ENCODE peak calls at places on chromosomes 6 and 20, in five cellular contexts. One of them, this sample, is unnamed.

GRCh38 chr20:54044156-54044555 is 26.2 kb downstream of the BCAS1 start:
- DNase-seq in NCI-H1417: no peak
- DNase-seq in SW 1271: no peak
- DNase-seq in NCI-H345: no peak
- DNase-seq in iris pigment epithelial cell: peak
- DNase-seq in this sample: no peak

GRCh38 chr6:11389977-11390376 is 147.6 kb upstream of the TMEM170B start:
- DNase-seq in NCI-H1417: no peak
- DNase-seq in SW 1271: no peak
- DNase-seq in NCI-H345: no peak
- DNase-seq in iris pigment epithelial cell: no peak
- DNase-seq in this sample: no peak

GRCh38 chr20:58677205-58677604 is 15.4 kb upstream of the NPEPL1 start:
- DNase-seq in NCI-H1417: no peak
- DNase-seq in SW 1271: no peak
- DNase-seq in NCI-H345: no peak
- DNase-seq in iris pigment epithelial cell: no peak
- DNase-seq in this sample: no peak

GRCh38 chr6:38080349-38080748 is 260.8 kb downstream of the ZFAND3 start:
- DNase-seq in NCI-H1417: no peak
- DNase-seq in SW 1271: no peak
- DNase-seq in NCI-H345: no peak
- DNase-seq in iris pigment epithelial cell: peak
- DNase-seq in this sample: no peak

GRCh38 chr6:45605971-45606370 is 228.2 kb upstream of the SUPT3H start:
- DNase-seq in NCI-H1417: no peak
- DNase-seq in SW 1271: no peak
- DNase-seq in NCI-H345: no peak
- DNase-seq in iris pigment epithelial cell: peak
- DNase-seq in this sample: no peak

GRCh38 chr6:160831751-160832150 is 129.7 kb downstream of the PLG start:
- DNase-seq in NCI-H1417: no peak
- DNase-seq in SW 1271: no peak
- DNase-seq in NCI-H345: no peak
- DNase-seq in iris pigment epithelial cell: no peak
- DNase-seq in this sample: no peak

GRCh38 chr20:16761305-16761829 is 13.2 kb downstream of the OTOR start:
- DNase-seq in NCI-H1417: peak
- DNase-seq in SW 1271: peak
- DNase-seq in NCI-H345: peak
- DNase-seq in iris pigment epithelial cell: peak
- DNase-seq in this sample: peak

GRCh38 chr6:147738516-147739187 is 230.2 kb downstream of the SAMD5 start:
- DNase-seq in NCI-H1417: no peak
- DNase-seq in SW 1271: no peak
- DNase-seq in NCI-H345: no peak
- DNase-seq in iris pigment epithelial cell: peak
- DNase-seq in this sample: no peak

GRCh38 chr6:143731789-143732188 is 54.0 kb downstream of the PHACTR2 start:
- DNase-seq in NCI-H1417: no peak
- DNase-seq in SW 1271: no peak
- DNase-seq in NCI-H345: no peak
- DNase-seq in iris pigment epithelial cell: no peak
- DNase-seq in this sample: no peak